ENCODE peak calls at places on chromosomes 2 and 18, in ten cellular contexts. C, J, O, T, L, W, R, U, V and H are unnamed samples.

GRCh38 chr2:86703704-86704370 is 16.3 kb upstream of the RMND5A start:
- DNase-seq in C (no peak), J (peak; percentile 64), O (peak; percentile 76), T (peak; percentile 58), L (no peak), W (no peak), R (no peak), U (peak; percentile 86), V (no peak), H (peak; percentile 77)

GRCh38 chr2:98123286-98123685 is 36.3 kb downstream of the VWA3B start:
- DNase-seq in C (no peak), J (no peak), O (no peak), T (no peak), L (peak; percentile 47), W (no peak), R (no peak), U (no peak), V (no peak), H (no peak)

GRCh38 chr18:59065684-59066083 is 74.0 kb upstream of the SEC11C start:
- DNase-seq in C (no peak), J (peak; percentile 44), O (no peak), T (no peak), L (no peak), W (no peak), R (no peak), U (no peak), V (no peak), H (no peak)

GRCh38 chr18:79523738-79524180 is 128.0 kb downstream of the NFATC1 start:
- DNase-seq in C (peak; percentile 87), J (no peak), O (peak; percentile 46), T (peak; percentile 16), L (peak; percentile 80), W (no peak), R (peak; percentile 15), U (no peak), V (no peak), H (no peak)

GRCh38 chr2:168166902-168167510 is 80.4 kb downstream of the STK39 start:
- DNase-seq in C (no peak), J (peak; percentile 77), O (no peak), T (peak; percentile 71), L (no peak), W (no peak), R (no peak), U (peak; percentile 87), V (no peak), H (peak; percentile 27)

GRCh38 chr2:191636235-191636543 is 41.7 kb upstream of the NABP1 start:
- DNase-seq in C (no peak), J (peak; percentile 97), O (no peak), T (peak; percentile 97), L (no peak), W (no peak), R (no peak), U (peak; percentile 76), V (peak; percentile 69), H (peak; percentile 94)

GRCh38 chr2:58479557-58480120 is 238.5 kb upstream of the FANCL start:
- DNase-seq in C (no peak), J (no peak), O (no peak), T (no peak), L (no peak), W (no peak), R (no peak), U (no peak), V (no peak), H (no peak)

GRCh38 chr18:3283253-3283863 is 21.4 kb downstream of the MYL12B start:
- DNase-seq in C (no peak), J (no peak), O (no peak), T (no peak), L (no peak), W (no peak), R (no peak), U (no peak), V (no peak), H (no peak)

GRCh38 chr18:31549416-31549815 is 42.3 kb upstream of the TTR start:
- DNase-seq in C (no peak), J (no peak), O (no peak), T (no peak), L (no peak), W (no peak), R (no peak), U (no peak), V (no peak), H (no peak)

GRCh38 chr2:26454561-26455001 is 23.3 kb downstream of the OTOF start:
- DNase-seq in C (no peak), J (no peak), O (peak; percentile 35), T (no peak), L (no peak), W (no peak), R (no peak), U (no peak), V (no peak), H (no peak)

GRCh38 chr2:212523756-212524155 is 14.8 kb downstream of the ERBB4 start:
- DNase-seq in C (no peak), J (no peak), O (no peak), T (no peak), L (no peak), W (no peak), R (no peak), U (no peak), V (no peak), H (no peak)

GRCh38 chr18:11672198-11672597 is 16.9 kb upstream of the GNAL start:
- DNase-seq in C (no peak), J (no peak), O (no peak), T (no peak), L (no peak), W (no peak), R (no peak), U (no peak), V (no peak), H (no peak)

GRCh38 chr18:56196495-56197225 is 441.7 kb downstream of the TXNL1 start:
- DNase-seq in C (no peak), J (peak; percentile 70), O (no peak), T (peak; percentile 56), L (no peak), W (no peak), R (no peak), U (no peak), V (no peak), H (no peak)

GRCh38 chr2:37679072-37679695 is 7.7 kb upstream of the CDC42EP3 start:
- DNase-seq in C (no peak), J (no peak), O (no peak), T (no peak), L (no peak), W (no peak), R (no peak), U (no peak), V (no peak), H (no peak)

GRCh38 chr2:172103471-172104292 is 982 bp upstream of the DLX2 start:
- DNase-seq in C (peak; percentile 51), J (peak; percentile 78), O (peak; percentile 93), T (peak; percentile 59), L (peak; percentile 84), W (peak; percentile 96), R (peak; percentile 43), U (peak; percentile 75), V (peak; percentile 52), H (peak; percentile 86)

GRCh38 chr2:50438293-50438692 is 593.6 kb downstream of the NRXN1 start:
- DNase-seq in C (no peak), J (no peak), O (no peak), T (no peak), L (no peak), W (no peak), R (no peak), U (no peak), V (no peak), H (no peak)

DNA sequence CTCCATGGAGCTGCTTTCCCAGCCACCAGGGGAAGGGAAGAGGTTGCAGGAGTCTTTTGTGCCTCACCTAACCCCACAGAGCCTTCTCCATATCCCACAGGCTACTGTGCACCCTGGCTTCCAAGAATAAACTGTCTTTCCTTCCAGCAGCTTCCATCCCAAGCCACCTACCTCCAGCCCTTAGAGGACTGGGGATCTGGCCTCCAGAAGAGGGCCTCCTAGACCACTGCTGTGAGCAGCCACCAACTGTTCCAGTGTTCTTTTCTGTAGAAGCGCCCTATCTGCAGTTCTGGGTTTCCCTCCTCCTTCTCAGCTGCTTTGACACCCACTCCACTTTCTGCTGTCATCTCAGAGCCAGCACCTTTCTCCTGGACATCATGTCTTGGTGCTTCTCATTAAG is 30.7 kb upstream of the REG3G start:
- DNase-seq in C (no peak), J (no peak), O (no peak), T (no peak), L (no peak), W (no peak), R (no peak), U (no peak), V (no peak), H (no peak)
- TF ChIP-seq CTCF in C (no peak), J (no peak), O (no peak), T (no peak), L (no peak), W (no peak), R (no peak), U (no peak), V (no peak), H (no peak)

GRCh38 chr2:84741182-84741822 is 139.6 kb downstream of the TRABD2A start:
- DNase-seq in C (no peak), J (peak; percentile 8), O (no peak), T (no peak), L (no peak), W (no peak), R (no peak), U (peak; percentile 32), V (peak; percentile 1), H (peak; percentile 20)
- TF ChIP-seq CTCF in C (peak; percentile 41), J (peak; percentile 26), O (no peak), T (peak; percentile 11), L (peak; percentile 42), W (peak; percentile 13), R (no peak), U (peak; percentile 3), V (peak; percentile 46), H (peak; percentile 29)

DNA sequence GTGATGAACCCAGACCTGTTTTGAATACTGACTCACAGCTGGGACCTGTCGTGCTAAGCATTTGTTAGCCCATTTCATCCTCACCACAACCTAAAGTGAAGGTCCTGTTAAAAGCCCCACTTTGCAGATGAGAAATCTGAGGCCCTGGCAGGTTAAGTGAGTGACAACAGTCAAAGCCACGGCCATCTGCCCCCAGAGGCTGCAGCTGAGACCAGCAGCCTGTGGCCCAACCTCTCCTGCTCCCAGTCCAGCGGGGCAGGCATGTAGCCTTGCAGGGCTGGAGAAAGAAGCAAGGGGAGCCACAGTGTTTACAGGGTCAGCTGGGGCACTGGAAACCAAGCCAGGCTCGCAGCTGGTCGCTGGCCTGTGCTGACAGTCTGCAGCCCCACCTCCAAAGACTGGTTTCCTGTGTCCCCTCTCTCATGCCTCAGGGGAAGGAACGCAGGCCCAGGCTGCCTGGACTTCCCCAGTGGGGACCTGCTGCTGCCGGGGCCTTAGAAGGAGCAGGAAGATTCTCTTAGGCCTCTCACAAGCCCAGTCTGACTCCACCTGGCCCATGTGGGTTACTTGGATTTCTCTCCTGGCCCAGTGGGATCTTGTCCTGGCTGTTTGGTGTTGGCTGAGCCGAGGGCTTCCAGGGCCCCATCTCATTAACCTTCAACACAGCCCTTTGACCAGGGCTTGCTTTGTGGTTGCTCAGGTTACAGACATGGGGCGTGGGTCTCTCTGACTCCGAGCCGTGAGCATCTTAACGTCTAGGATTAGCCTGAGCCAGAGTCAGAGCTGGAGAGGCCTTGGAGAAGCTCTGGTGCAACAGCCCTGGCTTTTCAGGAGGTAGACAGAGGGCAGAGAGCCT is 1.7 kb downstream of the INPP5D start:
- DNase-seq in C (no peak), J (no peak), O (peak; percentile 70), T (no peak), L (no peak), W (peak; percentile 90), R (no peak), U (no peak), V (no peak), H (no peak)
- TF ChIP-seq CTCF in C (peak; percentile 20), J (peak; percentile 21), O (no peak), T (no peak), L (peak; percentile 34), W (no peak), R (no peak), U (no peak), V (no peak), H (no peak)

GRCh38 chr2:3345621-3346020 is 32.0 kb downstream of the EIPR1 start:
- DNase-seq in C (no peak), J (no peak), O (no peak), T (no peak), L (no peak), W (no peak), R (no peak), U (no peak), V (no peak), H (no peak)
- TF ChIP-seq CTCF in C (no peak), J (no peak), O (no peak), T (no peak), L (no peak), W (no peak), R (no peak), U (no peak), V (no peak), H (no peak)